ENCODE peak calls at places on chromosomes 2 and 18, in five cellular contexts. One of them, this sample, is unnamed.

GRCh38 chr2:126736133-126736874 is 80.3 kb downstream of the GYPC start:
- DNase-seq in lower lobe of right lung: no peak
- DNase-seq in GM10248: no peak
- DNase-seq in activated CD8-positive, alpha-beta memory T cell treated with anti-CD3 and anti-CD28 coated beads, Interleukin-2, amount 50 U/mL, for 48 hours: no peak
- DNase-seq in stimulated activated CD4-positive, alpha-beta T cell treated with anti-CD3 and anti-CD28 coated beads, Interleukin-4, amount 100 ng/mL, for 24 hours: no peak
- DNase-seq in this sample: no peak

GRCh38 chr2:45776160-45776955 is 124.9 kb downstream of the PRKCE start:
- DNase-seq in GM10248: no peak
- DNase-seq in lower lobe of right lung: no peak
- DNase-seq in stimulated activated CD4-positive, alpha-beta T cell treated with anti-CD3 and anti-CD28 coated beads, Interleukin-4, amount 100 ng/mL, for 24 hours: no peak
- DNase-seq in activated CD8-positive, alpha-beta memory T cell treated with anti-CD3 and anti-CD28 coated beads, Interleukin-2, amount 50 U/mL, for 48 hours: no peak
- DNase-seq in this sample: no peak

GRCh38 chr2:138811454-138811853 is 31.3 kb upstream of the NXPH2 start:
- DNase-seq in stimulated activated CD4-positive, alpha-beta T cell treated with anti-CD3 and anti-CD28 coated beads, Interleukin-4, amount 100 ng/mL, for 24 hours: no peak
- DNase-seq in GM10248: no peak
- DNase-seq in activated CD8-positive, alpha-beta memory T cell treated with anti-CD3 and anti-CD28 coated beads, Interleukin-2, amount 50 U/mL, for 48 hours: no peak
- DNase-seq in lower lobe of right lung: no peak
- DNase-seq in this sample: no peak

GRCh38 chr2:58240595-58240937 is 559 bp downstream of the FANCL start:
- DNase-seq in stimulated activated CD4-positive, alpha-beta T cell treated with anti-CD3 and anti-CD28 coated beads, Interleukin-4, amount 100 ng/mL, for 24 hours: no peak
- DNase-seq in activated CD8-positive, alpha-beta memory T cell treated with anti-CD3 and anti-CD28 coated beads, Interleukin-2, amount 50 U/mL, for 48 hours: no peak
- DNase-seq in lower lobe of right lung: no peak
- DNase-seq in GM10248: no peak
- DNase-seq in this sample: no peak

GRCh38 chr18:66795011-66795410 is 191.1 kb upstream of the CDH19 start:
- DNase-seq in activated CD8-positive, alpha-beta memory T cell treated with anti-CD3 and anti-CD28 coated beads, Interleukin-2, amount 50 U/mL, for 48 hours: no peak
- DNase-seq in stimulated activated CD4-positive, alpha-beta T cell treated with anti-CD3 and anti-CD28 coated beads, Interleukin-4, amount 100 ng/mL, for 24 hours: no peak
- DNase-seq in GM10248: no peak
- DNase-seq in lower lobe of right lung: no peak
- DNase-seq in this sample: no peak

GRCh38 chr2:100104718-100105677 is 37.4 kb downstream of the AFF3 start:
- DNase-seq in activated CD8-positive, alpha-beta memory T cell treated with anti-CD3 and anti-CD28 coated beads, Interleukin-2, amount 50 U/mL, for 48 hours: no peak
- DNase-seq in stimulated activated CD4-positive, alpha-beta T cell treated with anti-CD3 and anti-CD28 coated beads, Interleukin-4, amount 100 ng/mL, for 24 hours: peak; percentile 7
- DNase-seq in lower lobe of right lung: no peak
- DNase-seq in GM10248: peak; percentile 25
- DNase-seq in this sample: peak; percentile 31

GRCh38 chr2:115168457-115168856 is 726.0 kb downstream of the DPP10 start:
- DNase-seq in lower lobe of right lung: no peak
- DNase-seq in GM10248: no peak
- DNase-seq in stimulated activated CD4-positive, alpha-beta T cell treated with anti-CD3 and anti-CD28 coated beads, Interleukin-4, amount 100 ng/mL, for 24 hours: no peak
- DNase-seq in activated CD8-positive, alpha-beta memory T cell treated with anti-CD3 and anti-CD28 coated beads, Interleukin-2, amount 50 U/mL, for 48 hours: no peak
- DNase-seq in this sample: no peak

GRCh38 chr2:238513346-238513745 is 86.6 kb downstream of the ASB1 start:
- DNase-seq in activated CD8-positive, alpha-beta memory T cell treated with anti-CD3 and anti-CD28 coated beads, Interleukin-2, amount 50 U/mL, for 48 hours: peak; percentile 69
- DNase-seq in stimulated activated CD4-positive, alpha-beta T cell treated with anti-CD3 and anti-CD28 coated beads, Interleukin-4, amount 100 ng/mL, for 24 hours: peak; percentile 13
- DNase-seq in GM10248: peak; percentile 58
- DNase-seq in lower lobe of right lung: peak; percentile 66
- DNase-seq in this sample: peak; percentile 66

GRCh38 chr18:23094411-23095165 is 40.7 kb upstream of the CABLES1 start:
- DNase-seq in stimulated activated CD4-positive, alpha-beta T cell treated with anti-CD3 and anti-CD28 coated beads, Interleukin-4, amount 100 ng/mL, for 24 hours: no peak
- DNase-seq in GM10248: no peak
- DNase-seq in lower lobe of right lung: no peak
- DNase-seq in activated CD8-positive, alpha-beta memory T cell treated with anti-CD3 and anti-CD28 coated beads, Interleukin-2, amount 50 U/mL, for 48 hours: no peak
- DNase-seq in this sample: no peak

GRCh38 chr18:12048010-12048826 is 45.4 kb upstream of the ANKRD62 start:
- DNase-seq in activated CD8-positive, alpha-beta memory T cell treated with anti-CD3 and anti-CD28 coated beads, Interleukin-2, amount 50 U/mL, for 48 hours: no peak
- DNase-seq in lower lobe of right lung: no peak
- DNase-seq in stimulated activated CD4-positive, alpha-beta T cell treated with anti-CD3 and anti-CD28 coated beads, Interleukin-4, amount 100 ng/mL, for 24 hours: no peak
- DNase-seq in GM10248: no peak
- DNase-seq in this sample: no peak

GRCh38 chr2:234708091-234708683 is 211.3 kb upstream of the ARL4C start:
- DNase-seq in activated CD8-positive, alpha-beta memory T cell treated with anti-CD3 and anti-CD28 coated beads, Interleukin-2, amount 50 U/mL, for 48 hours: no peak
- DNase-seq in GM10248: no peak
- DNase-seq in stimulated activated CD4-positive, alpha-beta T cell treated with anti-CD3 and anti-CD28 coated beads, Interleukin-4, amount 100 ng/mL, for 24 hours: no peak
- DNase-seq in lower lobe of right lung: no peak
- DNase-seq in this sample: no peak

GRCh38 chr2:200471324-200471848 is 38.5 kb downstream of the KCTD18 start:
- DNase-seq in lower lobe of right lung: no peak
- DNase-seq in GM10248: peak; percentile 73
- DNase-seq in stimulated activated CD4-positive, alpha-beta T cell treated with anti-CD3 and anti-CD28 coated beads, Interleukin-4, amount 100 ng/mL, for 24 hours: peak; percentile 41
- DNase-seq in activated CD8-positive, alpha-beta memory T cell treated with anti-CD3 and anti-CD28 coated beads, Interleukin-2, amount 50 U/mL, for 48 hours: no peak
- DNase-seq in this sample: peak; percentile 40

GRCh38 chr2:6556755-6557154 is 309.0 kb downstream of the CMPK2 start:
- DNase-seq in stimulated activated CD4-positive, alpha-beta T cell treated with anti-CD3 and anti-CD28 coated beads, Interleukin-4, amount 100 ng/mL, for 24 hours: no peak
- DNase-seq in activated CD8-positive, alpha-beta memory T cell treated with anti-CD3 and anti-CD28 coated beads, Interleukin-2, amount 50 U/mL, for 48 hours: no peak
- DNase-seq in lower lobe of right lung: no peak
- DNase-seq in GM10248: no peak
- DNase-seq in this sample: no peak

This sample was measured in GM12891.